ENCODE peak calls at places on chromosomes 6 and 20, in six cellular contexts. One of them, this sample, is unnamed.

GRCh38 chr6:138426500-138427123 is 22.6 kb downstream of the HEBP2 start:
- DNase-seq in Peyer's patch: no peak
- DNase-seq in psoas muscle: no peak
- DNase-seq in HL-60: no peak
- DNase-seq in GM10248: no peak
- DNase-seq in GM13976: no peak
- DNase-seq in this sample: peak

GRCh38 chr20:22447448-22447778 is 137.0 kb downstream of the FOXA2 start:
- DNase-seq in HL-60: no peak
- DNase-seq in GM13976: no peak
- DNase-seq in psoas muscle: no peak
- DNase-seq in GM10248: no peak
- DNase-seq in Peyer's patch: no peak
- DNase-seq in this sample: no peak

GRCh38 chr20:2145376-2145775 is 43.7 kb downstream of the STK35 start:
- DNase-seq in GM10248: no peak
- DNase-seq in psoas muscle: no peak
- DNase-seq in Peyer's patch: no peak
- DNase-seq in HL-60: no peak
- DNase-seq in GM13976: no peak
- DNase-seq in this sample: no peak

GRCh38 chr6:157669747-157670216 is 153.3 kb upstream of the SNX9 start:
- DNase-seq in GM13976: no peak
- DNase-seq in psoas muscle: peak
- DNase-seq in HL-60: no peak
- DNase-seq in Peyer's patch: peak
- DNase-seq in GM10248: no peak
- DNase-seq in this sample: no peak

GRCh38 chr6:56849876-56850275 is 105.0 kb upstream of the BEND6 start:
- DNase-seq in GM10248: no peak
- DNase-seq in GM13976: no peak
- DNase-seq in psoas muscle: no peak
- DNase-seq in Peyer's patch: no peak
- DNase-seq in HL-60: no peak
- DNase-seq in this sample: peak

GRCh38 chr20:49345538-49345937 is 67.7 kb upstream of the ZNFX1 start:
- DNase-seq in Peyer's patch: no peak
- DNase-seq in GM10248: no peak
- DNase-seq in psoas muscle: peak
- DNase-seq in HL-60: no peak
- DNase-seq in GM13976: no peak
- DNase-seq in this sample: no peak

GRCh38 chr6:159935065-159935464 is 33.8 kb upstream of the IGF2R start:
- DNase-seq in psoas muscle: no peak
- DNase-seq in HL-60: no peak
- DNase-seq in GM10248: no peak
- DNase-seq in GM13976: no peak
- DNase-seq in Peyer's patch: no peak
- DNase-seq in this sample: no peak

GRCh38 chr6:113954653-113955052 is 16.3 kb downstream of the HDAC2 start:
- DNase-seq in GM10248: no peak
- DNase-seq in Peyer's patch: no peak
- DNase-seq in psoas muscle: no peak
- DNase-seq in HL-60: no peak
- DNase-seq in GM13976: no peak
- DNase-seq in this sample: no peak

DNA sequence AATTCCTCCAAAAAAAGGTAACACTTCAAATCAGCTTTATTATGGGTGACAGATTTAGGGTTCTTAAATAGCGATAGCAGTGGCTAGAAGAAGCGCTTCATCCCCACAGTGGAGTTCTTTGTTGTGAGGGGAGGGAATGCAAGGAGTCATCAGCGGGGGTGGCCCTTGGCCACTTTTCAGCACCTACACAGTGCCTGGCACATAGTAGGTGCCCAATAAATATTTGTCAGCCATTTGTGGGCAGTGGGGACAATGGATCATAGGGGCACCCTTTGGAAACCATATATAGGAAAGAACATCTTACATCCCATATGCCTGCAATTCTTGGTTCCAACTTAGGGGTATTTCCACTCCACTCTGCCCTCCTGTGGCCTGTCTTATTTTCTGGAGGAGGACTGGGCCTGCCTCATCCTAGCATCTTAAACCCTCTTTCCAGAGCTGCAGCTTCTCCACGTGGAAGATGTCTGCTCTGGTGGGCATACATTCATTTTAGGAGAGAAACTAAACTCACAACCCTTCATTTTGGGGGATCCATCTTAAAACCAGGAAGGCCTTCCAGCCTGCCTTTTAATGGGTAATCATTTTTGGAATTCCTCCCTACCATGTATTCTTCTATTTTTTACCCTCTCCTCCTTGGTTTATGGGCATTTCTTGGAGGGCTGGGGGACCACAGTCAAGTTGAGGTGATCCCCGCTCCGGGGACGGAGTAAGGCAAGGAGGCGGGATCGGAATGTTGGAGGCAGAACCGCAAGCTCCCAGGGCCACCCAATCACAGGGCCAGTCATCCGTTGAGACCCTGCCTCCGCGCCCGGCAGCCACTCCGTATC is 2.6 kb upstream of the GPSM3 start:
- DNase-seq in HL-60: no peak
- DNase-seq in psoas muscle: no peak
- DNase-seq in Peyer's patch: no peak
- DNase-seq in GM10248: no peak
- DNase-seq in GM13976: no peak
- DNase-seq in this sample: peak
- TF ChIP-seq CTCF in HL-60: peak
- TF ChIP-seq CTCF in psoas muscle: peak
- TF ChIP-seq CTCF in Peyer's patch: peak
- TF ChIP-seq CTCF in GM10248: peak
- TF ChIP-seq CTCF in GM13976: peak
- TF ChIP-seq CTCF in this sample: peak

DNA sequence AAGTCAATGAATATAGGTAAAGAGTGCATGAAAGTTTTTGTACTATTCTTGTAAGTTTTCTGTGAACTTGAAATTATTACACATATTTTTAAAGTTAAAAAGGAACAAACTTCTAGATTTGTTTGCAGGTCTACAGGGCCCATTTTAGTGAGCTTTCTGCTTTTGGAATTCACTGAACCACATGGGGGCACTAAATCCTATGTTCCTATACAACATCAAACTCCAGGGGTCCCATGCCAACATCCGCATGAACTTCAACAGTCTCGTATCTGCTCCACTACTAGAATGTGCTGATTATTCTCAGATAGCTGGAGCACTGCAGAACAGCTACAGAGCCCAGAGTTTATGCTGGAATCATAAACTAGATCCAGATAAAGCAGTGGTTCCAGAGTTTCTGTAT is 347.9 kb upstream of the SPTLC3 start:
- DNase-seq in GM13976: no peak
- DNase-seq in Peyer's patch: no peak
- DNase-seq in HL-60: no peak
- DNase-seq in GM10248: no peak
- DNase-seq in psoas muscle: no peak
- DNase-seq in this sample: no peak
- TF ChIP-seq CTCF in GM13976: no peak
- TF ChIP-seq CTCF in Peyer's patch: no peak
- TF ChIP-seq CTCF in HL-60: no peak
- TF ChIP-seq CTCF in GM10248: no peak
- TF ChIP-seq CTCF in psoas muscle: no peak
- TF ChIP-seq CTCF in this sample: no peak

GRCh38 chr20:61743606-61744005 is 322.1 kb downstream of the TAF4 start:
- DNase-seq in psoas muscle: no peak
- DNase-seq in GM13976: no peak
- DNase-seq in GM10248: no peak
- DNase-seq in HL-60: no peak
- DNase-seq in Peyer's patch: no peak
- DNase-seq in this sample: no peak

GRCh38 chr20:61739832-61740118 is 325.9 kb downstream of the TAF4 start:
- DNase-seq in Peyer's patch: no peak
- DNase-seq in GM10248: no peak
- DNase-seq in HL-60: no peak
- DNase-seq in GM13976: no peak
- DNase-seq in psoas muscle: no peak
- DNase-seq in this sample: no peak

GRCh38 chr20:61744691-61745396 is 320.8 kb downstream of the TAF4 start:
- DNase-seq in Peyer's patch: no peak
- DNase-seq in GM13976: no peak
- DNase-seq in GM10248: no peak
- DNase-seq in psoas muscle: no peak
- DNase-seq in HL-60: no peak
- DNase-seq in this sample: no peak

GRCh38 chr20:61739086-61739831 is 326.4 kb downstream of the TAF4 start:
- DNase-seq in HL-60: no peak
- DNase-seq in psoas muscle: no peak
- DNase-seq in Peyer's patch: no peak
- DNase-seq in GM10248: no peak
- DNase-seq in GM13976: no peak
- DNase-seq in this sample: no peak

GRCh38 chr20:61742097-61742805 is 323.4 kb downstream of the TAF4 start:
- DNase-seq in GM13976: no peak
- DNase-seq in GM10248: no peak
- DNase-seq in Peyer's patch: no peak
- DNase-seq in HL-60: no peak
- DNase-seq in psoas muscle: no peak
- DNase-seq in this sample: no peak
- TF ChIP-seq CTCF in GM13976: no peak
- TF ChIP-seq CTCF in GM10248: no peak
- TF ChIP-seq CTCF in Peyer's patch: no peak
- TF ChIP-seq CTCF in HL-60: no peak
- TF ChIP-seq CTCF in psoas muscle: no peak
- TF ChIP-seq CTCF in this sample: no peak

GRCh38 chr6:96742702-96743101 is 94.6 kb downstream of the GPR63 start:
- DNase-seq in GM10248: no peak
- DNase-seq in psoas muscle: no peak
- DNase-seq in GM13976: no peak
- DNase-seq in Peyer's patch: no peak
- DNase-seq in HL-60: no peak
- DNase-seq in this sample: no peak

DNA sequence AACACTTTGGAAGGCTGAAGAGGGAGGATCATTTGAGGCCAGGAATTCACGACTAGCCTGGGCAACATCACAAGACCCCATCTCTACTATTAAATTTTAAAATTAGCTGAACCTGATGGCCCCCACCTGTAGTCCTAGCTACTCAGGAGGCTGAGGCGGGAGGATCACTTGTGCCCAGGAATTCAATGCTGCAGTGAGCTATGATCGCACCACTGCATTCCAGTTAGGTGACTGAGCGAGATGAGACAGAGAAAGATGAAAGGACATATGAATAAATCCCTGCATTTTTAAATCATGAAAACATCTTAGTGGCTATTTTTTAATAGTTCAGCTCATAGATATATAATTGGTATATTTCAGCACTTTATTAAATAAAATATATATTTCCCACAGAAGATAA is 93.8 kb downstream of the GPR63 start:
- DNase-seq in GM13976: no peak
- DNase-seq in HL-60: no peak
- DNase-seq in psoas muscle: no peak
- DNase-seq in GM10248: no peak
- DNase-seq in Peyer's patch: no peak
- DNase-seq in this sample: no peak
- TF ChIP-seq CTCF in GM13976: no peak
- TF ChIP-seq CTCF in HL-60: no peak
- TF ChIP-seq CTCF in psoas muscle: no peak
- TF ChIP-seq CTCF in GM10248: no peak
- TF ChIP-seq CTCF in Peyer's patch: no peak
- TF ChIP-seq CTCF in this sample: no peak